ENCODE peak calls at places on chromosome 17, in four cellular contexts. K, M, S and W are unnamed samples.

GRCh38 chr17:37737081-37737480 is 7.8 kb downstream of the HNF1B start:
- DNase-seq in M (no peak), S (no peak), K (no peak), W (no peak)

GRCh38 chr17:65523853-65524664 is 37.4 kb downstream of the AXIN2 start:
- DNase-seq in M (no peak), K (no peak), S (no peak), W (no peak)

GRCh38 chr17:59791603-59792457 is 84.4 kb downstream of the VMP1 start:
- DNase-seq in K (no peak), M (no peak), S (no peak), W (no peak)

GRCh38 chr17:5003214-5003867 is 5.6 kb downstream of the KIF1C start:
- DNase-seq in S (no peak), M (no peak), K (no peak), W (no peak)

GRCh38 chr17:66215529-66215911 is 13.7 kb downstream of the APOH start:
- DNase-seq in M (no peak), S (no peak), K (no peak), W (no peak)

GRCh38 chr17:3976675-3977171 is 12.5 kb upstream of the ATP2A3 start:
- DNase-seq in M (no peak), K (peak; percentile 26), S (no peak), W (no peak)

GRCh38 chr17:5585814-5586558 is 1.7 kb upstream of the NLRP1 start:
- DNase-seq in M (no peak), S (no peak), K (no peak), W (no peak)

GRCh38 chr17:42274812-42275526 is 1.2 kb downstream of the STAT5B start:
- DNase-seq in S (no peak), K (peak; percentile 25), M (no peak), W (no peak)

GRCh38 chr17:74584307-74584706 is 7.8 kb downstream of the CD300LD start:
- DNase-seq in M (no peak), K (no peak), S (no peak), W (no peak)

GRCh38 chr17:62126292-62126691 is 61.2 kb upstream of the MED13 start:
- DNase-seq in M (peak; percentile 23), K (no peak), S (no peak), W (no peak)

GRCh38 chr17:14294876-14295275 is 6.0 kb upstream of the HS3ST3B1 start:
- DNase-seq in M (peak; percentile 28), K (no peak), S (no peak), W (no peak)

GRCh38 chr17:2063306-2064146 is 8.6 kb downstream of the HIC1 start:
- DNase-seq in K (no peak), S (no peak), M (no peak), W (no peak)

GRCh38 chr17:4965311-4965986 is 2.2 kb downstream of the SPAG7 start:
- DNase-seq in S (no peak), M (no peak), K (no peak), W (no peak)

GRCh38 chr17:74874615-74875037 is 1.8 kb upstream of the FDXR start:
- DNase-seq in S (no peak), K (no peak), M (no peak), W (no peak)

GRCh38 chr17:2926019-2926650 is 129.9 kb downstream of the RAP1GAP2 start:
- DNase-seq in S (no peak), M (no peak), K (peak; percentile 69), W (no peak)

GRCh38 chr17:4980644-4981216 is 6.7 kb downstream of the CAMTA2 start:
- DNase-seq in S (no peak), M (peak; percentile 60), K (peak; percentile 84), W (peak; percentile 31)

GRCh38 chr17:40330850-40331470 is 22.0 kb downstream of the RARA start:
- DNase-seq in M (no peak), K (no peak), S (no peak), W (no peak)

GRCh38 chr17:81049973-81050551 is 15.1 kb downstream of the BAIAP2 start:
- DNase-seq in M (no peak), S (no peak), K (peak; percentile 50), W (no peak)

GRCh38 chr17:39661744-39662541 is 3.2 kb upstream of the TCAP start:
- DNase-seq in S (no peak), M (no peak), K (no peak), W (no peak)

GRCh38 chr17:75183999-75184884 is 1.5 kb upstream of the SUMO2 start:
- DNase-seq in M (peak; percentile 22), K (no peak), S (no peak), W (no peak)

GRCh38 chr17:67479119-67479517 is 102.0 kb downstream of the PITPNC1 start:
- DNase-seq in M (no peak), K (no peak), S (no peak), W (no peak)

GRCh38 chr17:27466748-27467375 is 10.6 kb downstream of the KSR1 start:
- DNase-seq in K (no peak), M (peak; percentile 36), S (no peak), W (no peak)

GRCh38 chr17:7285679-7286078 is 4.2 kb downstream of the SLC2A4 start:
- DNase-seq in S (no peak), M (no peak), K (no peak), W (no peak)

DNA sequence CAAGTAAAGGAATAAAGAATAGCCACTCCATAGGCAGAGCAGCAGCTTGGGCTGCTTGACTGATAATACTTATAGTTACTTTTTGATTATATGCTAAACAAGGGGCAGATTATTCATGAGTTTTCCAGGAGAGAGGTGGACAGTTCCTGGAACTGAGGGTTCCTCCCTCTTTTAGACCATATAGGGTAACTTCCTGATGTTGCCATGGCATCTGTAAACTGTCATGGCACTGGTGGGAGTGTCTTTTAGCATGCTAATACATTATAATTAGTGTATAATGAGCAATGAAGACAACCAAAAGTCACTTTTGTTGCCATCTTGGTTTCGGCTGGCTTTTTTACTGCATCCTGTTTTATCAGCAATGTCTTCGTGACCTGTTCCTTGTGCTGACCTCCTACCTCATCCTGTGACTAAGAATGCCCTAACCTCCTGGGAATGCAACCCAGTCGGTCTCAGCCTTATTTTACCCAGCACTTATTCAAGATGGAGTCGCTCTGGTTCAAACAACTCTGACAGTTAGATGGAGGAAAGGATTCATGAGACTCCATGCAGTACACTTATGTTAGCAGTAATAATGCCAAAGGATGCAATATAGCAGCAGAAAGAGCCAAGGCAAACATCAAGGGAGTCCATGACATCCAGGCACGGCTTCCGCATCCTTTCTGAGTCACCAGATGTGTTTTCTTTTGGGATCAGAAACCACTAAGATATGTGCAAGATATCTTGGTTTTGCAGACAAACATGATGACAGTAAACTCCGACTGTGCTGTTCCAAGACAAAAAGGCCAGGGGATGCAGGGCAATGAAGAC is 55.8 kb upstream of the B4GALNT2 start:
- DNase-seq in M (no peak), S (no peak), K (no peak), W (no peak)
- TF ChIP-seq TEAD4 in M (peak; percentile 46), S (no peak), K (no peak), W (no peak)

DNA sequence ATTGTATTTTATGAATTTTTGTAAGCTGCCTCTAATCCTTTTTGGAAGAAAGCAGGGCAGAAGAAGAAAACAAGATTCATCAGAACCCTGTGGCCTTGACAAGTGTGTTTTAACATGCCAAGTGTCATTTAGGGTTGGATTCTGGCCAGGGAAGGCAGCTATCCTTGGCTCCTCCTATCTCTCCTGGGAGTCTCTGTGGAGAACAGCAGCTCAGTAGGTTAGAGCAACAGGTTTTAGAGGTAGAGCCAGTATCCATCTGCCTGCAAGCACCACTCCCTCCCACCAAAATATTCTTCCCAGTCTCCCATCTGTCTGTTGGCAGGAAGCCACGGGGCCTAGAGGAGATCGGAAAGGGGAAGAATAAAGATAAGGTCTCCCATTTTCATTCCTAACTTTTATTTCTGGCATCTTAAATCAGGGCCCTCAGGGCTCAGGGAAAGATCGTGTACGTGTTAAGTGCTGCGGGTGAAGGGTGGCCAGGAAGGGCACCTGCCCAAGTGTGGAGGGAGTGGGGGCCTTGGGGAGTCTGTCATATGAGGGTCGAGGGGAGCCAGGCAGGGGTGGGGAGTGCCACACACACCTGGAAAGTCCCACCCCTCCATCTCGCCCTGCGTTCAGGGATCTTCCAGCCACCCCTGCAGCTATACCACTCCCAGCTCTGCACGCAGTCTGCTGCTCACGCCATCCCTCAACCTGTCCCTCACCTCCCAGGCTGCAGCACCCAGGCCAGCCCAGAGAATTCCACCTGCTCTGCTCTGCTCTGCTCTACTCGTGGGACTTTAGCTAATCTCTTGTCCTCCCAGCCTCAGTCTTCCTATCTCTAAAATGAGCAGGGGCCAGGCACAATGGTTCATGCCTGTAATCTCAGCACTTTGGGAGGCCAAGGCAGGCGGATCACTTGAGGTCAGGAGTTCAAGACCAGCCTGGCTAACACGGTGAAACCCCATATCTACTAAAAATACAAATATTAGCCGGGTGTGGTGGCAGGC is 17.1 kb upstream of the CPSF4L start:
- DNase-seq in M (no peak), S (no peak), K (peak; percentile 76), W (no peak)
- TF ChIP-seq TEAD4 in M (no peak), S (no peak), K (no peak), W (no peak)

GRCh38 chr17:64056269-64057005 is 36.0 kb upstream of the ICAM2 start:
- DNase-seq in K (no peak), S (peak; percentile 43), M (no peak), W (peak; percentile 63)
- TF ChIP-seq TEAD4 in K (no peak), S (peak; percentile 96), M (no peak), W (no peak)

DNA sequence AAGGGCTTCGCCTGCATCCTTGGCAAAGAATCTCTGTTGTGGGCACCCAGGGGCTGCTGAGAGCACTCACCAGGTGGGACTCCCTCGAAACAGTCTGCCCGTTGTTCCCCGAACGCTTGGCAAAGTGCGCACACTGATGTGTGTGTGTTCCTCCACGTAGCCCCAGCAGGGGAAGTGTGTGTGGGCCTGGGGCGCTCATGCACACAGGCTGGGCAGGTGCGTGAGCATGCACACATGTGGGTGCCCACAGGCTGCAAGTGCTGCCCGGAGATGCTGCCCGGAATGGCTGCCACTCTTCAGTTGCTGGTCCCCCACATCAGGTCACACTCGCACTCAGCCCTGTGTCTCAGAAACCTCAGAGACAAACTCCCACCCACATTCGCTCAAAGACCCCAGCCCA is 119.3 kb downstream of the MGAT5B start:
- DNase-seq in M (no peak), K (no peak), S (no peak), W (no peak)
- TF ChIP-seq TEAD4 in M (no peak), K (no peak), S (no peak), W (no peak)

GRCh38 chr17:58337600-58338453 is 9.2 kb upstream of the TSPOAP1 start:
- DNase-seq in K (no peak), S (peak; percentile 44), M (peak; percentile 90), W (peak; percentile 84)
- TF ChIP-seq TEAD4 in K (no peak), S (no peak), M (no peak), W (no peak)

DNA sequence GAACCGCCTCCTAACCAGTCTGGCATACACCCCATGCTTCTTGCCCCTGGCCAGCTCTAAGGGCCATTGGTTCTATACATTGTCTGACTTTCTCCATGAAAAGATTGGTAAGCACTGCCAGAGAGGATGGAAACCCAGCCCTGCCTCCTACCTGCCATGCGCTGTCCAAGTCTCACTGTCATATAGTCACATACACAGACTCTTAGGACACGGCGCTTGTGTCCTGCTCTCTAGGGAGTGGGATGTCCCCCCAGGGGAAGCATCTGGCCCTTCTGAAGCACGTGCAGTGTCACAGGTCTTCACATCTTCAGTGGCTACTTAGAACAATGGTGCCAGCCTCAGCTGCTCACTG is 38.7 kb downstream of the MYO18A start:
- DNase-seq in S (no peak), M (no peak), K (no peak), W (no peak)
- TF ChIP-seq TEAD4 in S (no peak), M (no peak), K (no peak), W (no peak)

DNA sequence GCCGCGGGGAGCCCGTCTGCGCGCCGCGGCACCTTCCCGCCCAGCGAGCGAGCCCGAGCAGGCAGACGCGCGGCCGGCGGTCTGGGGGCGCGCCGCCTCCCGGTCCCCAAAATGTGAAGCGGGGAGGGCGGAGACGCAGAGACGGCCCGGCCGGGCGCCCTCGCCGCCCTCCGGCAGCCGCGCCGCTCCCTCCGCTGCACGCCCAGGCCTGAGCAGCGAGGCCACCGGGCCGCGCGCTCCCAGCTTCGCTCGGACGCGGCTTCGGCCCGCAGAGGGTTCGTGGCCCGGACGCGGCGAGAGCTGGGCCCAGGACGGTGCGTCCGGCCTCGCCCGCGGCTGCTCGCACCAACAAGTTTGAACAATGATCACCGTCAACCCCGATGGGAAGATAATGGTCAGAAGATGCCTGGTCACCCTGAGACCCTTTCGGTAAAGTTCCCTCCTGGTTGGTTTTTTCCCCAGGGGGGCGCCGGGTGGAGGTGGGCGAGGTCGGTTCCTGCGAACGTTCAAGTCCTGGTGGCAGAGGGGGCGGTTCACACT is 535 bp downstream of the MGAT5B start:
- DNase-seq in K (peak; percentile 88), S (no peak), M (no peak), W (peak; percentile 35)
- TF ChIP-seq TEAD4 in K (no peak), S (no peak), M (no peak), W (no peak)